ENCODE peak calls at places on chromosomes 12 and 14, in nine cellular contexts. Z is activated CD4-positive, alpha-beta T cell treated with anti-CD3 and anti-CD28 coated beads, Interleukin-2, amount 50 U/mL, for 4 hours; S is AG08396; A is endothelial cell; Y is B cell; O is CD4-positive, alpha-beta T cell; K is BE2C; J is skeletal muscle cell; X is SW480. F is an unnamed sample.

GRCh38 chr14:55977346-55977745 is 140.9 kb upstream of the PELI2 start:
- DNase-seq in A (no peak), J (no peak), Z (no peak), Y (no peak), K (no peak), X (no peak), O (no peak), S (no peak), F (no peak)

GRCh38 chr14:32190713-32191112 is 11.1 kb upstream of the RNU6-7 start:
- DNase-seq in A (no peak), S (no peak), J (no peak), X (no peak), K (no peak), O (no peak), Y (no peak), Z (no peak), F (no peak)

GRCh38 chr14:50955373-50956043 is 11.2 kb upstream of the PYGL start:
- DNase-seq in S (peak), X (peak), Z (no peak), Y (no peak), A (peak), J (peak), O (no peak), K (peak), F (no peak)

GRCh38 chr12:12700249-12700648 is 4.3 kb upstream of the GPR19 start:
- DNase-seq in J (no peak), A (no peak), X (no peak), O (no peak), Z (no peak), K (no peak), Y (no peak), S (no peak), F (no peak)

GRCh38 chr12:53493610-53494391 is 5.5 kb downstream of the MAP3K12 start:
- DNase-seq in X (no peak), Y (no peak), O (no peak), Z (no peak), S (no peak), J (no peak), A (no peak), K (no peak), F (no peak)

GRCh38 chr12:13167226-13167625 is 29.3 kb upstream of the EMP1 start:
- DNase-seq in O (no peak), J (no peak), S (no peak), Z (no peak), A (no peak), K (no peak), Y (no peak), X (peak), F (no peak)

GRCh38 chr12:49059385-49060232 is 985 bp downstream of the KMT2D start:
- DNase-seq in Z (no peak), K (no peak), J (no peak), Y (peak), S (peak), X (peak), O (no peak), A (peak), F (no peak)

GRCh38 chr14:99075771-99076370 is 196.1 kb downstream of the BCL11B start:
- DNase-seq in K (no peak), A (no peak), Y (no peak), Z (no peak), S (no peak), O (no peak), J (no peak), X (no peak), F (no peak)

GRCh38 chr12:27618836-27619235 is 77.4 kb upstream of the REP15 start:
- DNase-seq in J (no peak), O (no peak), X (peak), Y (no peak), K (no peak), A (no peak), Z (no peak), S (no peak), F (no peak)